ENCODE peak calls at places on chromosome 2, in seven cellular contexts. V is NAMALWA, W is HS-27A, J is midbrain, T is M059J, P is breast epithelium, O is left kidney. R is an unnamed sample.

GRCh38 chr2:121898483-121898882 is 143.0 kb downstream of the TSN start:
- DNase-seq in W (no peak), J (no peak), T (peak), V (no peak), O (no peak), P (no peak), R (no peak)

GRCh38 chr2:9106338-9107167 is 100.1 kb upstream of the ASAP2 start:
- DNase-seq in P (no peak), W (no peak), J (no peak), T (no peak), V (no peak), O (peak), R (no peak)

GRCh38 chr2:27705851-27706622 is 42.3 kb downstream of the SLC4A1AP start:
- DNase-seq in V (no peak), J (no peak), W (peak), P (peak), T (peak), O (peak), R (peak)

GRCh38 chr2:188395903-188396699 is 104.4 kb downstream of the GULP1 start:
- DNase-seq in W (no peak), V (peak), T (no peak), P (no peak), J (no peak), O (no peak), R (no peak)

GRCh38 chr2:206164261-206164862 is 4.7 kb downstream of the EEF1B2 start:
- DNase-seq in O (peak), V (peak), T (peak), P (no peak), J (peak), W (no peak), R (no peak)

GRCh38 chr2:40479995-40480525 is 28.2 kb upstream of the SLC8A1 start:
- DNase-seq in T (no peak), J (no peak), V (no peak), W (no peak), P (no peak), O (no peak), R (no peak)

GRCh38 chr2:12321017-12321641 is 395.6 kb upstream of the TRIB2 start:
- DNase-seq in J (no peak), P (peak), V (no peak), T (peak), W (peak), O (peak), R (no peak)

GRCh38 chr2:11746807-11747459 is 501 bp downstream of the LPIN1 start:
- DNase-seq in V (peak), T (peak), J (no peak), P (no peak), W (peak), O (peak), R (no peak)

GRCh38 chr2:47226124-47227040 is 71.3 kb upstream of the STPG4 start:
- DNase-seq in P (no peak), T (no peak), V (no peak), J (no peak), W (no peak), O (peak), R (no peak)

GRCh38 chr2:199760574-199760973 is 90.4 kb downstream of the FTCDNL1 start:
- DNase-seq in P (no peak), J (no peak), W (no peak), V (no peak), T (peak), O (no peak), R (no peak)

R was measured in ascending aorta.